ENCODE peak calls at places on chromosomes 4 and X, in five cellular contexts. O is AG08395, K is NCI-H1417, V is tibial artery, A is activated T-cell treated with anti-CD3 and anti-CD28 coated beads for 1 hour. I is an unnamed sample.

GRCh38 chrX:24479924-24480722 is 15.0 kb downstream of the PDK3 start:
- DNase-seq in O (no peak), K (peak; percentile 92), V (no peak), A (peak; percentile 40), I (no peak)

GRCh38 chrX:37609727-37610126 is 38.3 kb downstream of the LANCL3 start:
- DNase-seq in O (no peak), K (no peak), V (no peak), A (no peak), I (no peak)

GRCh38 chr4:118905546-118905945 is 16.9 kb downstream of the SYNPO2 start:
- DNase-seq in O (peak; percentile 17), K (no peak), V (no peak), A (no peak), I (no peak)

GRCh38 chrX:50152421-50152820 is 48.4 kb downstream of the AKAP4 start:
- DNase-seq in O (no peak), K (no peak), V (no peak), A (no peak), I (no peak)

GRCh38 chrX:104189862-104190261 is 23.6 kb downstream of the FAM199X start:
- DNase-seq in O (no peak), K (no peak), V (no peak), A (no peak), I (no peak)

GRCh38 chr4:174930895-174931294 is 12.7 kb downstream of the ADAM29 start:
- DNase-seq in O (no peak), K (no peak), V (no peak), A (no peak), I (no peak)

GRCh38 chrX:24761306-24761705 is 67.6 kb downstream of the POLA1 start:
- DNase-seq in O (no peak), K (no peak), V (no peak), A (no peak), I (no peak)

GRCh38 chr4:100799767-100800539 is 282.1 kb upstream of the EMCN start:
- DNase-seq in O (no peak), K (no peak), V (no peak), A (no peak), I (no peak)

GRCh38 chr4:10684631-10685030 is at the start of gene CLNK:
- DNase-seq in O (no peak), K (no peak), V (no peak), A (no peak), I (no peak)

GRCh38 chr4:6469898-6470501 is 2.4 kb downstream of the PPP2R2C start:
- DNase-seq in O (no peak), K (peak; percentile 41), V (no peak), A (no peak), I (no peak)

GRCh38 chr4:26140150-26140898 is 180.5 kb upstream of the RBPJ start:
- DNase-seq in O (peak; percentile 76), K (no peak), V (no peak), A (no peak), I (no peak)

GRCh38 chr4:122691988-122692387 is 40.5 kb upstream of the BBS12 start:
- DNase-seq in O (no peak), K (no peak), V (no peak), A (no peak), I (no peak)

GRCh38 chrX:3286196-3286920 is 60.1 kb downstream of the MXRA5 start:
- DNase-seq in O (peak; percentile 34), K (no peak), V (no peak), A (no peak), I (no peak)

GRCh38 chrX:54494970-54495813 is 842 bp downstream of the FGD1 start:
- DNase-seq in O (no peak), K (peak; percentile 58), V (peak; percentile 72), A (no peak), I (peak; percentile 31)

GRCh38 chr4:86019906-86020305 is 339.9 kb downstream of the MAPK10 start:
- DNase-seq in O (no peak), K (no peak), V (no peak), A (no peak), I (no peak)

GRCh38 chr4:101953949-101954348 is 163.4 kb downstream of the BANK1 start:
- DNase-seq in O (peak; percentile 8), K (no peak), V (no peak), A (no peak), I (no peak)

GRCh38 chr4:175961604-175962003 is 104.0 kb upstream of the WDR17 start:
- DNase-seq in O (no peak), K (no peak), V (no peak), A (no peak), I (no peak)

GRCh38 chr4:22202351-22203343 is 254.1 kb upstream of the KCNIP4 start:
- DNase-seq in O (no peak), K (no peak), V (no peak), A (no peak), I (no peak)

GRCh38 chrX:95076449-95076848 is 1402.4 kb downstream of the FAM133A start:
- DNase-seq in O (peak; percentile 16), K (peak; percentile 82), V (no peak), A (no peak), I (no peak)

GRCh38 chrX:38129366-38129765 is 91.3 kb downstream of the SRPX start:
- DNase-seq in O (no peak), K (no peak), V (no peak), A (no peak), I (no peak)

GRCh38 chr4:79174855-79175254 is 151.0 kb downstream of the NAA11 start:
- DNase-seq in O (no peak), K (no peak), V (no peak), A (no peak), I (no peak)

GRCh38 chr4:146585761-146586333 is 52.8 kb upstream of the POU4F2 start:
- DNase-seq in O (peak; percentile 68), K (peak; percentile 15), V (no peak), A (no peak), I (no peak)

GRCh38 chrX:119887721-119888425 is 7.8 kb upstream of the AKAP14 start:
- DNase-seq in O (peak; percentile 54), K (peak; percentile 68), V (no peak), A (peak; percentile 45), I (peak; percentile 54)

GRCh38 chrX:101693476-101693875 is 33.8 kb upstream of the ARMCX2 start:
- DNase-seq in O (no peak), K (no peak), V (no peak), A (no peak), I (no peak)

GRCh38 chrX:19303216-19303880 is 40.4 kb upstream of the PDHA1 start:
- DNase-seq in O (peak; percentile 18), K (peak; percentile 16), V (peak; percentile 77), A (no peak), I (no peak)

GRCh38 chrX:139739138-139739537 is 31.2 kb upstream of the MCF2 start:
- DNase-seq in O (peak; percentile 45), K (no peak), V (no peak), A (no peak), I (no peak)

GRCh38 chrX:20330545-20330944 is 63.8 kb upstream of the RPS6KA3 start:
- DNase-seq in O (no peak), K (no peak), V (no peak), A (no peak), I (no peak)

GRCh38 chrX:110759785-110760184 is 35.8 kb downstream of the CHRDL1 start:
- DNase-seq in O (peak; percentile 33), K (no peak), V (no peak), A (no peak), I (no peak)

GRCh38 chr4:930827-931193 is 1.3 kb downstream of the GAK start:
- DNase-seq in O (no peak), K (no peak), V (peak; percentile 48), A (no peak), I (no peak)

I was measured in stomach.